ENCODE peak calls at places on chromosomes 11 and 22, in nine cellular contexts. N, W, M, H, O, F, P, I and K are unnamed samples.

GRCh38 chr11:63710476-63711217 is 29.3 kb downstream of the RTN3 start:
- DNase-seq in N (peak), W (no peak), M (no peak), H (no peak), O (no peak), F (no peak), P (peak), I (peak), K (no peak)

GRCh38 chr11:1037506-1038055 is 1.1 kb upstream of the MUC6 start:
- DNase-seq in N (no peak), W (no peak), M (no peak), H (no peak), O (no peak), F (no peak), P (no peak), I (no peak), K (no peak)

GRCh38 chr22:48389916-48390315 is 1437.8 kb downstream of the BRD1 start:
- DNase-seq in N (no peak), W (no peak), M (peak), H (no peak), O (no peak), F (no peak), P (no peak), I (no peak), K (no peak)

GRCh38 chr11:34481307-34481706 is 32.3 kb downstream of the ELF5 start:
- DNase-seq in N (no peak), W (no peak), M (no peak), H (no peak), O (no peak), F (no peak), P (no peak), I (no peak), K (no peak)

GRCh38 chr11:73661035-73661628 is 14.8 kb downstream of the PLEKHB1 start:
- DNase-seq in N (peak), W (peak), M (peak), H (peak), O (peak), F (peak), P (peak), I (peak), K (peak)

GRCh38 chr22:50276143-50276542 is 6.0 kb upstream of the MAPK11 start:
- DNase-seq in N (peak), W (peak), M (peak), H (peak), O (peak), F (peak), P (no peak), I (peak), K (peak)

GRCh38 chr11:8356731-8357504 is 93.2 kb upstream of the LMO1 start:
- DNase-seq in N (no peak), W (no peak), M (no peak), H (no peak), O (no peak), F (peak), P (no peak), I (no peak), K (no peak)

GRCh38 chr11:118628861-118629549 is 21.6 kb downstream of the PHLDB1 start:
- DNase-seq in N (no peak), W (no peak), M (no peak), H (no peak), O (no peak), F (no peak), P (no peak), I (no peak), K (no peak)

GRCh38 chr11:79393362-79394043 is 47.3 kb downstream of the TENM4 start:
- DNase-seq in N (peak), W (no peak), M (no peak), H (no peak), O (no peak), F (no peak), P (no peak), I (peak), K (peak)

GRCh38 chr11:64339754-64340408 is at the start of gene CCDC88B:
- DNase-seq in N (no peak), W (peak), M (peak), H (no peak), O (peak), F (no peak), P (no peak), I (no peak), K (peak)

GRCh38 chr11:87125257-87125656 is 87.5 kb downstream of the TMEM135 start:
- DNase-seq in N (no peak), W (no peak), M (no peak), H (no peak), O (no peak), F (no peak), P (no peak), I (no peak), K (no peak)

GRCh38 chr11:64250875-64251721 is at the start of gene PLCB3:
- DNase-seq in N (peak), W (peak), M (peak), H (peak), O (peak), F (peak), P (no peak), I (peak), K (peak)

GRCh38 chr11:125300791-125301218 is 136.3 kb downstream of the PKNOX2 start:
- DNase-seq in N (peak), W (no peak), M (no peak), H (no peak), O (no peak), F (no peak), P (no peak), I (no peak), K (peak)

GRCh38 chr11:101618691-101619090 is 34.9 kb upstream of the TRPC6 start:
- DNase-seq in N (no peak), W (no peak), M (no peak), H (no peak), O (no peak), F (no peak), P (no peak), I (no peak), K (no peak)

GRCh38 chr11:65781152-65781961 is 581 bp upstream of the AP5B1 start:
- DNase-seq in N (no peak), W (no peak), M (no peak), H (peak), O (no peak), F (no peak), P (no peak), I (peak), K (no peak)

GRCh38 chr11:93089474-93090102 is 108.2 kb downstream of the SLC36A4 start:
- DNase-seq in N (peak), W (no peak), M (no peak), H (no peak), O (no peak), F (no peak), P (no peak), I (peak), K (peak)

GRCh38 chr22:44363980-44364749 is 51.4 kb upstream of the SHISAL1 start:
- DNase-seq in N (no peak), W (no peak), M (no peak), H (no peak), O (no peak), F (peak), P (no peak), I (no peak), K (no peak)

GRCh38 chr11:1038361-1038760 is 1.8 kb upstream of the MUC6 start:
- DNase-seq in N (no peak), W (no peak), M (no peak), H (no peak), O (no peak), F (no peak), P (no peak), I (no peak), K (no peak)

GRCh38 chr11:27041141-27041869 is 690 bp downstream of the BBOX1 start:
- DNase-seq in N (no peak), W (no peak), M (no peak), H (peak), O (no peak), F (no peak), P (no peak), I (no peak), K (peak)

GRCh38 chr11:119207300-119207570 is 1.1 kb downstream of the CBL start:
- DNase-seq in N (no peak), W (no peak), M (no peak), H (no peak), O (no peak), F (no peak), P (no peak), I (no peak), K (peak)

GRCh38 chr11:33039274-33040126 is at the start of gene TCP11L1:
- DNase-seq in N (peak), W (peak), M (peak), H (peak), O (peak), F (peak), P (peak), I (peak), K (peak)

GRCh38 chr11:19673924-19674390 is 38.7 kb upstream of the NAV2 start:
- DNase-seq in N (peak), W (no peak), M (no peak), H (no peak), O (no peak), F (no peak), P (no peak), I (peak), K (peak)

GRCh38 chr22:43693245-43693644 is 118.9 kb downstream of the EFCAB6 start:
- DNase-seq in N (no peak), W (no peak), M (no peak), H (no peak), O (no peak), F (no peak), P (no peak), I (no peak), K (no peak)

GRCh38 chr11:6850526-6850925 is 5.0 kb downstream of the OR10A5 start:
- DNase-seq in N (no peak), W (no peak), M (no peak), H (no peak), O (no peak), F (no peak), P (no peak), I (no peak), K (no peak)

GRCh38 chr11:128692750-128693578 is 908 bp upstream of the FLI1 start:
- DNase-seq in N (no peak), W (peak), M (no peak), H (peak), O (peak), F (peak), P (no peak), I (no peak), K (peak)

GRCh38 chr11:2688381-2689231 is 11.2 kb downstream of the KCNQ1OT1 start:
- DNase-seq in N (no peak), W (no peak), M (no peak), H (no peak), O (no peak), F (peak), P (no peak), I (no peak), K (no peak)

GRCh38 chr11:44556735-44557409 is 8.6 kb upstream of the CD82 start:
- DNase-seq in N (peak), W (peak), M (peak), H (peak), O (peak), F (peak), P (no peak), I (no peak), K (peak)

GRCh38 chr11:46326813-46327416 is 20.3 kb upstream of the DGKZ start:
- DNase-seq in N (no peak), W (no peak), M (no peak), H (no peak), O (no peak), F (no peak), P (no peak), I (no peak), K (no peak)

GRCh38 chr11:117462183-117462574 is 134.5 kb downstream of the CEP164 start:
- DNase-seq in N (no peak), W (no peak), M (no peak), H (no peak), O (no peak), F (no peak), P (no peak), I (no peak), K (no peak)

GRCh38 chr11:100705447-100705846 is 18.4 kb downstream of the ARHGAP42 start:
- DNase-seq in N (no peak), W (no peak), M (no peak), H (no peak), O (no peak), F (no peak), P (no peak), I (no peak), K (no peak)